ENCODE peak calls at places on chromosomes 5 and 9, in seven cellular contexts. L is HFF-Myc, V is testis, R is progenitor cell of endocrine pancreas, B is AG10803, Z is IMR-90, X is astrocyte of the spinal cord. E is an unnamed sample.

GRCh38 chr9:133405508-133406009 is 12.3 kb downstream of the REXO4 start:
- DNase-seq in L (no peak), V (no peak), R (no peak), B (no peak), Z (peak; percentile 60), X (peak; percentile 15), E (no peak)

GRCh38 chr9:83800236-83801033 is 17.1 kb downstream of the GKAP1 start:
- DNase-seq in L (no peak), V (no peak), R (no peak), B (no peak), Z (no peak), X (no peak), E (no peak)

GRCh38 chr5:170623576-170624181 is 119.9 kb downstream of the KCNIP1 start:
- DNase-seq in L (no peak), V (peak; percentile 74), R (peak; percentile 39), B (peak; percentile 61), Z (peak; percentile 52), X (peak; percentile 59), E (peak; percentile 72)

GRCh38 chr5:105735704-105736103 is 1935.0 kb downstream of the EFNA5 start:
- DNase-seq in L (no peak), V (no peak), R (no peak), B (no peak), Z (peak; percentile 26), X (peak; percentile 12), E (no peak)

GRCh38 chr5:59099270-59099994 is 516.6 kb downstream of the RAB3C start:
- DNase-seq in L (no peak), V (no peak), R (no peak), B (peak; percentile 61), Z (peak; percentile 96), X (peak; percentile 89), E (no peak)

GRCh38 chr9:114050646-114051045 is 27.5 kb downstream of the AMBP start:
- DNase-seq in L (no peak), V (peak; percentile 4), R (no peak), B (no peak), Z (no peak), X (no peak), E (no peak)

GRCh38 chr9:98983295-98984268 is 39.9 kb downstream of the COL15A1 start:
- DNase-seq in L (no peak), V (no peak), R (no peak), B (peak; percentile 90), Z (peak; percentile 95), X (peak; percentile 89), E (no peak)

GRCh38 chr9:92618633-92619225 is 51.2 kb downstream of the IPPK start:
- DNase-seq in L (no peak), V (peak; percentile 79), R (no peak), B (peak; percentile 52), Z (no peak), X (no peak), E (no peak)

GRCh38 chr5:116068028-116068632 is 16.7 kb upstream of the COMMD10 start:
- DNase-seq in L (peak; percentile 33), V (peak; percentile 69), R (no peak), B (peak; percentile 60), Z (peak; percentile 72), X (peak; percentile 68), E (peak; percentile 20)

GRCh38 chr9:20728493-20729220 is 44.6 kb downstream of the FOCAD start:
- DNase-seq in L (no peak), V (no peak), R (no peak), B (peak; percentile 25), Z (peak; percentile 35), X (peak; percentile 39), E (no peak)

GRCh38 chr5:124888050-124888506 is 141.6 kb upstream of the ZNF608 start:
- DNase-seq in L (no peak), V (no peak), R (no peak), B (no peak), Z (no peak), X (no peak), E (peak; percentile 15)
- TF ChIP-seq CTCF in L (no peak), V (no peak), R (peak; percentile 45), B (no peak), Z (no peak), X (no peak), E (no peak)

GRCh38 chr9:108850293-108850897 is 5.4 kb downstream of the ACTL7B start:
- DNase-seq in L (no peak), V (peak; percentile 38), R (no peak), B (peak; percentile 32), Z (peak; percentile 14), X (peak; percentile 24), E (no peak)
- TF ChIP-seq CTCF in L (peak; percentile 29), V (no peak), R (no peak), B (peak; percentile 42), Z (peak; percentile 24), X (peak; percentile 44), E (no peak)

GRCh38 chr5:85077581-85077980 is 692.9 kb upstream of the EDIL3 start:
- DNase-seq in L (no peak), V (no peak), R (no peak), B (no peak), Z (no peak), X (no peak), E (no peak)
- TF ChIP-seq CTCF in L (no peak), V (no peak), R (no peak), B (no peak), Z (no peak), X (no peak), E (no peak)

GRCh38 chr5:150288361-150288760 is 1.2 kb downstream of the CAMK2A start:
- DNase-seq in L (no peak), V (no peak), R (no peak), B (no peak), Z (no peak), X (no peak), E (no peak)

GRCh38 chr5:150283904-150284303 is 5.7 kb downstream of the CAMK2A start:
- DNase-seq in L (no peak), V (no peak), R (no peak), B (no peak), Z (no peak), X (no peak), E (no peak)

GRCh38 chr5:150285114-150285513 is 4.5 kb downstream of the CAMK2A start:
- DNase-seq in L (no peak), V (no peak), R (no peak), B (no peak), Z (no peak), X (no peak), E (no peak)

GRCh38 chr5:150284311-150284710 is 5.3 kb downstream of the CAMK2A start:
- DNase-seq in L (no peak), V (peak; percentile 86), R (no peak), B (no peak), Z (no peak), X (no peak), E (no peak)

DNA sequence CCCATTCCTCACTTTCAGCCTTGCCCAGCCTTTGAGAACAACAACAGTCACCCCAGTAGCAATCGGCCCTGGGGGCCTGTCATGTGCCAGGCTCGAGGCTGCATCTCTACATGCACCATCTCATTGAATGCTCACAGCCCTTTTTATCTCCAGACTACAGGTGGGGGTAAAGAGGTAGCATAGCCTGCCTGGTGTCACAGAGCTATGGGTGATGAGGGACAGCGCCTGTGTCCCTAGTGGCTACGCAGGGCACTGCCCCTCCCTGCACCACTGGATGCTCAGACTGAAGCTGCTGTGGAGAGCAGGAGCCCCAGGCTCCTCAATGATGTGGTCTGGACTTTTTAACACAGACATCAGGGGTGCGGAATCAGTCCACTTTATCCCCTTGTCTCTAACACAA is 2.8 kb downstream of the CAMK2A start:
- DNase-seq in L (no peak), V (peak; percentile 43), R (no peak), B (no peak), Z (no peak), X (no peak), E (peak; percentile 43)
- TF ChIP-seq CTCF in L (peak; percentile 34), V (no peak), R (peak; percentile 67), B (no peak), Z (peak; percentile 11), X (peak; percentile 22), E (peak; percentile 62)

GRCh38 chr5:153866176-153866575 is 172.5 kb downstream of the FAM114A2 start:
- DNase-seq in L (no peak), V (no peak), R (no peak), B (peak; percentile 75), Z (no peak), X (no peak), E (no peak)

GRCh38 chr5:153860482-153860881 is 178.2 kb downstream of the FAM114A2 start:
- DNase-seq in L (no peak), V (no peak), R (no peak), B (no peak), Z (no peak), X (no peak), E (no peak)

DNA sequence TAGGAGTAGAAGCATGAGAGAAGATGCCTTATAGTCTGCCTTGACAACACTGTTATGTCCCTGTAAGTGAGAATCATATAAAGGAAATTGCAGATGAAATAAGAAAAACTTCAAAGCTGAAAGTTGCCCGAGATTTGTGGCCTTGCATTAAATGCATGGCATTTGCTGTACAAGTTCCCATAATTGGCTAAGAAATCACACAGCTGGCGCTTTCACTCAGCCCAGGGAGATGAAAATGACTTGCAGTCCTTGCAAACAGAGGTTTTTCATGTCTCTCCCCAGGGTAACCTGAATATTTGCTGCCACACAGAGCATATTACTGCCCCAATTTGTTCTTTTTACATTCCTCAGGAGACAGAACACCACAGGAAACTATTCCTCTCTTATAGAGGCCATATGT is 174.8 kb downstream of the FAM114A2 start:
- DNase-seq in L (no peak), V (no peak), R (no peak), B (peak; percentile 48), Z (no peak), X (no peak), E (no peak)
- TF ChIP-seq CTCF in L (no peak), V (no peak), R (no peak), B (no peak), Z (no peak), X (no peak), E (no peak)

GRCh38 chr5:87582149-87582548 is 169.4 kb upstream of the CCNH start:
- DNase-seq in L (no peak), V (no peak), R (no peak), B (no peak), Z (no peak), X (no peak), E (no peak)
- TF ChIP-seq CTCF in L (no peak), V (no peak), R (no peak), B (no peak), Z (no peak), X (no peak), E (no peak)

GRCh38 chr9:16496908-16497307 is 373.6 kb downstream of the BNC2 start:
- DNase-seq in L (no peak), V (no peak), R (no peak), B (no peak), Z (no peak), X (no peak), E (no peak)
- TF ChIP-seq CTCF in L (no peak), V (no peak), R (peak; percentile 26), B (no peak), Z (no peak), X (peak; percentile 5), E (peak; percentile 15)

DNA sequence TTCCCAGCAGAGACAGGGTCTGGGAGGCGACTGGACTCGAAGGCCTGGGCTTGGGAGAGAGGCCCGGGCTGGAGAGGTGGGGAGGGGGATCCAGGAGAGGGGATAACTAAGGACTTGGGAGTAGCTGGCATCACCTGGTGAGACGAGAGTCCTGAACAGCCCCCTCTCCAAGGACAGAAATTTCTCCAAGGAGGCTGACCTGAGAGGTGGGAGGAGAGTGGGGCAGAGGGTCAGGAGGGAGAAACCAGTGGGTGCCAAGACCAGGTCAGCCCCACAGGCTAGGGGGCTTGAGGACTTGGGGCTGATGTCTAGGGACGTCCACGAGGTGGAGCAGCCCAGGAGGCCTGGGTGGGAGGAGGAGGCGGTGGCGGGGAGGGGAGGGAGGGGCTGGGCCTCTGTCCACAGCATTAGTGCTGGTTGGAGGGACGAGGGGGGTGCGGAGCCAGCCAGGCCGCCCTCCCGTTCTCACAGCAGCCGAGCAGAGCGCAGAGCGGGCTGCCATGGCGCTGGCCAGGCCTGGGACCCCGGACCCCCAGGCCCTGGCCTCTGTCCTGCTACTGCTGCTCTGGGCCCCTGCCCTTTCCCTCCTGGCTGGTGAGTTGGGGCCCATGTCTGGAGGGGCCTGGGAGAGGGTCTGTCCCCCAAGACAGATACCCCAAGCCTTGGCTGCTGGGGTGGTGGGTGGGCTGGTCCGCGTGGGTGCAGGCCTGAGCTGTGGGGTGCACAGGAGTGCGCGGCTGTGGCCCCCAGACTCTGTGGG is at the start of gene CRB2:
- DNase-seq in L (no peak), V (no peak), R (peak; percentile 58), B (no peak), Z (no peak), X (no peak), E (peak; percentile 51)
- TF ChIP-seq CTCF in L (no peak), V (no peak), R (peak; percentile 42), B (no peak), Z (peak; percentile 7), X (peak; percentile 2), E (no peak)